ENCODE peak calls at places on chromosome 15, in nine cellular contexts. One of them, this sample, is unnamed. For H3K4me1, the result is how much of the 10 kb centered on the place peaks cover.

GRCh38 chr15:78004919-78005634 is 72.4 kb downstream of the TBC1D2B start:
- DNase-seq in CD4-positive, CD25-positive, alpha-beta regulatory T cell: no peak
- DNase-seq in adrenal gland: peak
- DNase-seq in cardiac muscle cell: no peak
- DNase-seq in IMR-90: peak
- DNase-seq in CD8-positive, alpha-beta memory T cell: no peak
- DNase-seq in H1: no peak
- DNase-seq in mammary epithelial cell: peak
- DNase-seq in transverse colon: peak
- DNase-seq in this sample: no peak

GRCh38 chr15:74328331-74329056 is 39.0 kb downstream of the CYP11A1 start:
- DNase-seq in cardiac muscle cell: no peak
- DNase-seq in transverse colon: no peak
- DNase-seq in H1: no peak
- DNase-seq in CD8-positive, alpha-beta memory T cell: no peak
- DNase-seq in IMR-90: no peak
- DNase-seq in mammary epithelial cell: no peak
- DNase-seq in CD4-positive, CD25-positive, alpha-beta regulatory T cell: no peak
- DNase-seq in adrenal gland: no peak
- DNase-seq in this sample: no peak

GRCh38 chr15:67024322-67024997 is 40.9 kb upstream of the SMAD3 start:
- DNase-seq in CD8-positive, alpha-beta memory T cell: no peak
- DNase-seq in transverse colon: peak
- DNase-seq in mammary epithelial cell: peak
- DNase-seq in H1: no peak
- DNase-seq in adrenal gland: peak
- DNase-seq in IMR-90: peak
- DNase-seq in CD4-positive, CD25-positive, alpha-beta regulatory T cell: no peak
- DNase-seq in cardiac muscle cell: no peak
- DNase-seq in this sample: no peak

GRCh38 chr15:36109943-36110658 is 469.3 kb upstream of the CDIN1 start:
- DNase-seq in adrenal gland: peak
- DNase-seq in transverse colon: no peak
- DNase-seq in CD8-positive, alpha-beta memory T cell: no peak
- DNase-seq in H1: no peak
- DNase-seq in CD4-positive, CD25-positive, alpha-beta regulatory T cell: no peak
- DNase-seq in cardiac muscle cell: no peak
- DNase-seq in mammary epithelial cell: peak
- DNase-seq in IMR-90: peak
- DNase-seq in this sample: no peak

GRCh38 chr15:22944651-22945050 is 35.5 kb downstream of the CYFIP1 start:
- DNase-seq in H1: no peak
- DNase-seq in mammary epithelial cell: peak
- DNase-seq in CD8-positive, alpha-beta memory T cell: no peak
- DNase-seq in IMR-90: no peak
- DNase-seq in cardiac muscle cell: no peak
- DNase-seq in transverse colon: peak
- DNase-seq in CD4-positive, CD25-positive, alpha-beta regulatory T cell: no peak
- DNase-seq in adrenal gland: no peak
- DNase-seq in this sample: no peak

GRCh38 chr15:31034152-31034551 is 42.7 kb upstream of the MTMR10 start:
- DNase-seq in mammary epithelial cell: peak
- DNase-seq in CD4-positive, CD25-positive, alpha-beta regulatory T cell: no peak
- DNase-seq in IMR-90: peak
- DNase-seq in transverse colon: no peak
- DNase-seq in H1: no peak
- DNase-seq in cardiac muscle cell: no peak
- DNase-seq in adrenal gland: no peak
- DNase-seq in CD8-positive, alpha-beta memory T cell: no peak
- DNase-seq in this sample: no peak

GRCh38 chr15:26893351-26894065 is 26.6 kb downstream of the GABRA5 start:
- DNase-seq in transverse colon: no peak
- DNase-seq in IMR-90: no peak
- DNase-seq in CD8-positive, alpha-beta memory T cell: no peak
- DNase-seq in H1: no peak
- DNase-seq in adrenal gland: no peak
- DNase-seq in cardiac muscle cell: no peak
- DNase-seq in CD4-positive, CD25-positive, alpha-beta regulatory T cell: no peak
- DNase-seq in mammary epithelial cell: no peak
- DNase-seq in this sample: peak

GRCh38 chr15:66862878-66863335 is 160.9 kb downstream of the SMAD6 start:
- DNase-seq in H1: peak
- DNase-seq in cardiac muscle cell: peak
- DNase-seq in IMR-90: peak
- DNase-seq in adrenal gland: peak
- DNase-seq in CD8-positive, alpha-beta memory T cell: peak
- DNase-seq in CD4-positive, CD25-positive, alpha-beta regulatory T cell: peak
- DNase-seq in transverse colon: peak
- DNase-seq in mammary epithelial cell: peak
- DNase-seq in this sample: peak

GRCh38 chr15:79640206-79640605 is 208.1 kb downstream of the MINAR1 start:
- DNase-seq in transverse colon: no peak
- DNase-seq in cardiac muscle cell: no peak
- DNase-seq in mammary epithelial cell: peak
- DNase-seq in IMR-90: peak
- DNase-seq in H1: no peak
- DNase-seq in adrenal gland: no peak
- DNase-seq in CD4-positive, CD25-positive, alpha-beta regulatory T cell: no peak
- DNase-seq in CD8-positive, alpha-beta memory T cell: no peak
- DNase-seq in this sample: no peak

GRCh38 chr15:71485094-71485693 is 325.2 kb upstream of the NR2E3 start:
- DNase-seq in cardiac muscle cell: no peak
- DNase-seq in IMR-90: no peak
- DNase-seq in CD4-positive, CD25-positive, alpha-beta regulatory T cell: no peak
- DNase-seq in CD8-positive, alpha-beta memory T cell: no peak
- DNase-seq in H1: no peak
- DNase-seq in transverse colon: no peak
- DNase-seq in adrenal gland: no peak
- DNase-seq in mammary epithelial cell: no peak
- DNase-seq in this sample: peak

GRCh38 chr15:75648156-75649000 is 666 bp downstream of the SNX33 start:
- DNase-seq in CD4-positive, CD25-positive, alpha-beta regulatory T cell: no peak
- DNase-seq in transverse colon: peak
- DNase-seq in CD8-positive, alpha-beta memory T cell: no peak
- DNase-seq in cardiac muscle cell: peak
- DNase-seq in mammary epithelial cell: peak
- DNase-seq in IMR-90: no peak
- DNase-seq in adrenal gland: peak
- DNase-seq in H1: no peak
- DNase-seq in this sample: peak

GRCh38 chr15:48564690-48565089 is 80.8 kb downstream of the FBN1 start:
- DNase-seq in mammary epithelial cell: peak
- DNase-seq in cardiac muscle cell: no peak
- DNase-seq in IMR-90: no peak
- DNase-seq in CD8-positive, alpha-beta memory T cell: no peak
- DNase-seq in CD4-positive, CD25-positive, alpha-beta regulatory T cell: no peak
- DNase-seq in H1: no peak
- DNase-seq in adrenal gland: no peak
- DNase-seq in transverse colon: no peak
- DNase-seq in this sample: no peak

GRCh38 chr15:41018534-41018933 is 65.3 kb downstream of the CHAC1 start:
- DNase-seq in transverse colon: peak
- DNase-seq in IMR-90: peak
- DNase-seq in CD8-positive, alpha-beta memory T cell: no peak
- DNase-seq in cardiac muscle cell: peak
- DNase-seq in H1: no peak
- DNase-seq in mammary epithelial cell: peak
- DNase-seq in adrenal gland: no peak
- DNase-seq in CD4-positive, CD25-positive, alpha-beta regulatory T cell: no peak
- DNase-seq in this sample: no peak

GRCh38 chr15:74857671-74858365 is 14.9 kb upstream of the ULK3 start:
- DNase-seq in adrenal gland: no peak
- DNase-seq in CD4-positive, CD25-positive, alpha-beta regulatory T cell: no peak
- DNase-seq in transverse colon: no peak
- DNase-seq in cardiac muscle cell: no peak
- DNase-seq in IMR-90: no peak
- DNase-seq in H1: no peak
- DNase-seq in CD8-positive, alpha-beta memory T cell: no peak
- DNase-seq in mammary epithelial cell: no peak
- DNase-seq in this sample: no peak

GRCh38 chr15:51079226-51079625 is 15.5 kb downstream of the TNFAIP8L3 start:
- DNase-seq in adrenal gland: no peak
- DNase-seq in CD4-positive, CD25-positive, alpha-beta regulatory T cell: no peak
- DNase-seq in IMR-90: no peak
- DNase-seq in transverse colon: no peak
- DNase-seq in H1: no peak
- DNase-seq in mammary epithelial cell: no peak
- DNase-seq in CD8-positive, alpha-beta memory T cell: no peak
- DNase-seq in cardiac muscle cell: no peak
- DNase-seq in this sample: no peak

GRCh38 chr15:64500695-64501395 is 40.5 kb downstream of the ZNF609 start:
- DNase-seq in H1: no peak
- DNase-seq in mammary epithelial cell: no peak
- DNase-seq in cardiac muscle cell: no peak
- DNase-seq in adrenal gland: no peak
- DNase-seq in IMR-90: no peak
- DNase-seq in transverse colon: no peak
- DNase-seq in CD4-positive, CD25-positive, alpha-beta regulatory T cell: no peak
- DNase-seq in CD8-positive, alpha-beta memory T cell: no peak
- DNase-seq in this sample: no peak

GRCh38 chr15:64501396-64501716 is 41.0 kb downstream of the ZNF609 start:
- DNase-seq in transverse colon: no peak
- DNase-seq in CD4-positive, CD25-positive, alpha-beta regulatory T cell: no peak
- DNase-seq in cardiac muscle cell: no peak
- DNase-seq in adrenal gland: no peak
- DNase-seq in H1: no peak
- DNase-seq in IMR-90: no peak
- DNase-seq in mammary epithelial cell: no peak
- DNase-seq in CD8-positive, alpha-beta memory T cell: no peak
- DNase-seq in this sample: no peak

GRCh38 chr15:64503197-64503596 is 42.8 kb downstream of the ZNF609 start:
- DNase-seq in CD8-positive, alpha-beta memory T cell: no peak
- DNase-seq in CD4-positive, CD25-positive, alpha-beta regulatory T cell: no peak
- DNase-seq in mammary epithelial cell: no peak
- DNase-seq in IMR-90: peak
- DNase-seq in cardiac muscle cell: peak
- DNase-seq in transverse colon: no peak
- DNase-seq in H1: no peak
- DNase-seq in adrenal gland: no peak
- DNase-seq in this sample: no peak

GRCh38 chr15:64503640-64504039 is 43.3 kb downstream of the ZNF609 start:
- DNase-seq in transverse colon: no peak
- DNase-seq in mammary epithelial cell: no peak
- DNase-seq in CD4-positive, CD25-positive, alpha-beta regulatory T cell: no peak
- DNase-seq in adrenal gland: no peak
- DNase-seq in H1: no peak
- DNase-seq in CD8-positive, alpha-beta memory T cell: no peak
- DNase-seq in IMR-90: no peak
- DNase-seq in cardiac muscle cell: no peak
- DNase-seq in this sample: no peak

DNA sequence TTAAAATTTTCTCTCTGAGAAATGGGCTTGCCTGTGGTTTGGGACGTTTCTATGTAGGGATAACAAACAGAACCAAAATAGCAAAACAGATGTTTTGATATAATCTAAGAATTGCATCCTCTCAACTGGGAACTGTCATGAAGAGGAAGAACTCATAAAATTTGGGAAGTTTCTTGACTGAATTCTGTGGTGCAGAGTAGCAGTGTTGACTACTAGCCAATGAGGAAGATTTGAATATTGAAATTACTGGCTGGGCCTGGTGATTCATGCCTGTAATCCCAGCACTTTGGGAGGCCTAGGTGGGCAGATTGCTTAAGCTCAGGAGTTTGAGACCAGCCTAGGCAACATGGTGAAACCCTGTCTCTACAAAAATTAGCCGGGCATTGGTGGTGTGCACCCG is 42.2 kb downstream of the ZNF609 start:
- DNase-seq in cardiac muscle cell: no peak
- DNase-seq in adrenal gland: no peak
- DNase-seq in transverse colon: no peak
- DNase-seq in mammary epithelial cell: no peak
- DNase-seq in H1: no peak
- DNase-seq in IMR-90: peak
- DNase-seq in CD4-positive, CD25-positive, alpha-beta regulatory T cell: no peak
- DNase-seq in CD8-positive, alpha-beta memory T cell: no peak
- DNase-seq in this sample: no peak
- H3K4me1 ChIP-seq in cardiac muscle cell: under half
- H3K4me1 ChIP-seq in adrenal gland: half or more
- H3K4me1 ChIP-seq in transverse colon: under half
- H3K4me1 ChIP-seq in mammary epithelial cell: under half
- H3K4me1 ChIP-seq in H1: under half
- H3K4me1 ChIP-seq in IMR-90: under half
- H3K4me1 ChIP-seq in CD4-positive, CD25-positive, alpha-beta regulatory T cell: under half
- H3K4me1 ChIP-seq in CD8-positive, alpha-beta memory T cell: half or more
- H3K4me1 ChIP-seq in this sample: under half

GRCh38 chr15:39192979-39193559 is 387.8 kb upstream of the THBS1 start:
- DNase-seq in H1: no peak
- DNase-seq in CD4-positive, CD25-positive, alpha-beta regulatory T cell: no peak
- DNase-seq in cardiac muscle cell: no peak
- DNase-seq in transverse colon: no peak
- DNase-seq in mammary epithelial cell: no peak
- DNase-seq in adrenal gland: no peak
- DNase-seq in CD8-positive, alpha-beta memory T cell: no peak
- DNase-seq in IMR-90: no peak
- DNase-seq in this sample: no peak
- H3K4me1 ChIP-seq in H1: under half
- H3K4me1 ChIP-seq in CD4-positive, CD25-positive, alpha-beta regulatory T cell: under half
- H3K4me1 ChIP-seq in cardiac muscle cell: under half
- H3K4me1 ChIP-seq in transverse colon: under half
- H3K4me1 ChIP-seq in mammary epithelial cell: half or more
- H3K4me1 ChIP-seq in adrenal gland: under half
- H3K4me1 ChIP-seq in CD8-positive, alpha-beta memory T cell: under half
- H3K4me1 ChIP-seq in IMR-90: under half
- H3K4me1 ChIP-seq in this sample: under half

DNA sequence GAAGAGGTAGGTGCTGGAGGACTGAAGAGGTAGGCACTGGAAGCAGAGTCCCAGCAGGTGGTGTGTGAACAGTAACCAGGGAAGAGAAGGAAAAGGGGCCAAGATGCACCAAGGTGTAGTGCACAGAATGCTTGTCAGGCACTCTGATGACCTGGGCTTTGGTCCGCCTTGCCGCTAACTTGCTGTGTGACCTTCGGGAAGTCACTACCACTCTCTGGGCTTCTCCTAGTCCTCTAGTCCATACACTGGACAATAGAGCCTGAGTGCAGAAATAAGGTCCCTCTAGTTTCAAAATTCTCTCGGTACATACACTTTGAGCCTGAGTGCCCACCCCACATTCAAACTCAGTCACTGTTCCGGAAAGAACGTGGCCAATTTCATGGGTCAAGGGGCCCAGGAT is 24.1 kb downstream of the ANP32A start:
- DNase-seq in mammary epithelial cell: no peak
- DNase-seq in cardiac muscle cell: no peak
- DNase-seq in CD4-positive, CD25-positive, alpha-beta regulatory T cell: no peak
- DNase-seq in adrenal gland: no peak
- DNase-seq in transverse colon: no peak
- DNase-seq in CD8-positive, alpha-beta memory T cell: no peak
- DNase-seq in IMR-90: no peak
- DNase-seq in H1: no peak
- DNase-seq in this sample: no peak
- H3K4me1 ChIP-seq in mammary epithelial cell: under half
- H3K4me1 ChIP-seq in cardiac muscle cell: half or more
- H3K4me1 ChIP-seq in CD4-positive, CD25-positive, alpha-beta regulatory T cell: half or more
- H3K4me1 ChIP-seq in adrenal gland: half or more
- H3K4me1 ChIP-seq in transverse colon: under half
- H3K4me1 ChIP-seq in CD8-positive, alpha-beta memory T cell: half or more
- H3K4me1 ChIP-seq in IMR-90: under half
- H3K4me1 ChIP-seq in H1: under half
- H3K4me1 ChIP-seq in this sample: under half

DNA sequence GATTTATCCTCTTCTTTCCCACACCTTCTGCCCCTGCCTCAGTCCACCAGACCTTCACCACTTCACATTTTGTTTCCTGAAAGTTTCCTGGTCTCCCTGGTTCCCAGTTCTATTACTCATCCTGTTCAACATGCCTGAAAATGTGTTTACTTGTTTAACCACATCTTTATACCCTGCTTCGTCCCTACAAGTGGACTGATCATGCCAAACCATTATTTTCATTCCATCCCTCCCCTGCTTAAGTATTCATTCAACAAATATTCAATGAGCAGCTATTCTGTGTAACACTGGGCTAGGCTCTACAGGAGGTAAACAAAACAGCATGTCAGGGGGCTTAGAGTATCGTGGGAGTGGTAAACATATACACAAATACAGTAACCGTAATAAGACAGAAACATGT is 5.5 kb downstream of the MYO5A start:
- DNase-seq in mammary epithelial cell: peak
- DNase-seq in H1: no peak
- DNase-seq in IMR-90: peak
- DNase-seq in CD4-positive, CD25-positive, alpha-beta regulatory T cell: no peak
- DNase-seq in cardiac muscle cell: no peak
- DNase-seq in adrenal gland: no peak
- DNase-seq in transverse colon: no peak
- DNase-seq in CD8-positive, alpha-beta memory T cell: no peak
- DNase-seq in this sample: no peak
- H3K4me1 ChIP-seq in mammary epithelial cell: under half
- H3K4me1 ChIP-seq in H1: under half
- H3K4me1 ChIP-seq in IMR-90: under half
- H3K4me1 ChIP-seq in CD4-positive, CD25-positive, alpha-beta regulatory T cell: under half
- H3K4me1 ChIP-seq in cardiac muscle cell: under half
- H3K4me1 ChIP-seq in adrenal gland: under half
- H3K4me1 ChIP-seq in transverse colon: under half
- H3K4me1 ChIP-seq in CD8-positive, alpha-beta memory T cell: under half
- H3K4me1 ChIP-seq in this sample: under half

This sample was measured in endodermal cell.